ENCODE peak calls at places on chromosomes 13 and 19, in five cellular contexts. F is naive thymus-derived CD4-positive, alpha-beta T cell; V is activated CD8-positive, alpha-beta memory T cell treated with anti-CD3 and anti-CD28 coated beads for 24 hours; N is ovary; L is NAMALWA. I is an unnamed sample.
A peak's percentile ranks its signal among the peaks of the same experiment; 100 is the strongest.

GRCh38 chr19:14473073-14473790 is 1.9 kb downstream of the PTGER1 start:
- DNase-seq in L (no peak), V (peak; percentile 61), N (no peak), F (no peak), I (no peak)

GRCh38 chr19:20167020-20167644 is at the start of gene ZNF486:
- DNase-seq in V (peak; percentile 93), L (peak; percentile 99), N (peak; percentile 98), F (peak; percentile 93), I (peak; percentile 72)

GRCh38 chr13:54356849-54357248 is 1328.2 kb downstream of the OLFM4 start:
- DNase-seq in L (no peak), N (no peak), F (no peak), V (no peak), I (no peak)

GRCh38 chr19:33301011-33301899 is 1.1 kb downstream of the CEBPA start:
- DNase-seq in L (no peak), V (peak; percentile 62), N (no peak), F (no peak), I (no peak)

GRCh38 chr19:41870401-41870873 is 6.6 kb upstream of the CD79A start:
- DNase-seq in V (peak; percentile 64), N (no peak), L (peak; percentile 44), F (no peak), I (no peak)

GRCh38 chr19:31356587-31357314 is 7.5 kb upstream of the TSHZ3 start:
- DNase-seq in N (no peak), L (no peak), F (peak; percentile 32), V (peak; percentile 83), I (no peak)

GRCh38 chr13:99572921-99573320 is 71.6 kb downstream of the TM9SF2 start:
- DNase-seq in F (no peak), V (no peak), N (no peak), L (no peak), I (no peak)

GRCh38 chr13:93309886-93310520 is 83.4 kb downstream of the GPC6 start:
- DNase-seq in F (no peak), N (no peak), V (no peak), L (no peak), I (peak; percentile 2)

GRCh38 chr19:8368136-8368535 is 4.2 kb downstream of the ANGPTL4 start:
- DNase-seq in N (no peak), V (no peak), L (no peak), F (no peak), I (no peak)

GRCh38 chr13:88162076-88162702 is 491.0 kb downstream of the SLITRK5 start:
- DNase-seq in N (no peak), V (no peak), F (no peak), L (no peak), I (no peak)

GRCh38 chr19:19262190-19263057 is 10.7 kb downstream of the TM6SF2 start:
- DNase-seq in V (no peak), N (no peak), L (no peak), F (no peak), I (no peak)

GRCh38 chr19:54209058-54209747 is 8.5 kb downstream of the RPS9 start:
- DNase-seq in N (peak; percentile 46), V (peak; percentile 79), F (no peak), L (peak; percentile 55), I (peak; percentile 59)

GRCh38 chr13:108120332-108120731 is 95.0 kb downstream of the LIG4 start:
- DNase-seq in V (no peak), F (no peak), L (peak; percentile 61), N (no peak), I (peak; percentile 1)

GRCh38 chr13:95304446-95304845 is 3.2 kb upstream of the ABCC4 start:
- DNase-seq in N (no peak), V (no peak), F (no peak), L (no peak), I (no peak)

GRCh38 chr13:76965759-76966421 is 17.6 kb downstream of the ACOD1 start:
- DNase-seq in F (no peak), L (no peak), N (peak; percentile 79), V (no peak), I (no peak)

GRCh38 chr13:112510002-112510780 is 77.8 kb downstream of the TUBGCP3 start:
- DNase-seq in L (peak; percentile 76), F (no peak), N (no peak), V (no peak), I (peak; percentile 38)

GRCh38 chr13:32669030-32669646 is 82.9 kb downstream of the PDS5B start:
- DNase-seq in V (no peak), F (peak; percentile 57), N (no peak), L (peak; percentile 78), I (peak; percentile 70)

GRCh38 chr13:110944968-110945952 is 30.4 kb upstream of the ANKRD10 start:
- DNase-seq in F (no peak), L (no peak), V (no peak), N (no peak), I (no peak)

GRCh38 chr19:47284324-47284899 is 9.7 kb downstream of the INAFM1 start:
- DNase-seq in V (peak; percentile 64), N (no peak), L (peak; percentile 87), F (peak; percentile 70), I (peak; percentile 77)

GRCh38 chr13:51844862-51845573 is at the start of gene TMEM272:
- DNase-seq in F (peak; percentile 49), V (peak; percentile 84), N (peak; percentile 54), L (peak; percentile 64), I (peak; percentile 26)

GRCh38 chr13:113971471-113972231 is 2.2 kb downstream of the C13orf46 start:
- DNase-seq in F (no peak), L (no peak), V (no peak), N (peak; percentile 19), I (no peak)

GRCh38 chr19:39247701-39248664 is 673 bp downstream of the IFNL4 start:
- DNase-seq in L (no peak), N (no peak), F (no peak), V (peak; percentile 62), I (no peak)

GRCh38 chr19:50835785-50836542 is 2.6 kb upstream of the KLK15 start:
- DNase-seq in V (peak; percentile 89), L (peak; percentile 70), F (peak; percentile 43), N (peak; percentile 64), I (peak; percentile 82)

GRCh38 chr19:55460670-55461258 is 678 bp downstream of the ISOC2 start:
- DNase-seq in N (peak; percentile 92), L (peak; percentile 77), F (no peak), V (peak; percentile 71), I (peak; percentile 70)

GRCh38 chr13:65966991-65967451 is 1263.1 kb downstream of the PCDH9 start:
- DNase-seq in V (no peak), N (no peak), L (peak; percentile 93), F (no peak), I (peak; percentile 0)

GRCh38 chr13:21872795-21873194 is 201.9 kb downstream of the FGF9 start:
- DNase-seq in L (no peak), F (no peak), N (no peak), V (no peak), I (no peak)

GRCh38 chr19:4069331-4069959 is 2.7 kb upstream of the ZBTB7A start:
- DNase-seq in V (peak; percentile 77), F (peak; percentile 39), L (no peak), N (no peak), I (no peak)

GRCh38 chr19:38665950-38666661 is 18.7 kb downstream of the ACTN4 start:
- DNase-seq in V (no peak), F (no peak), L (no peak), N (no peak), I (no peak)

GRCh38 chr19:35459414-35460082 is 11.5 kb downstream of the FFAR2 start:
- DNase-seq in L (no peak), F (no peak), V (no peak), N (peak; percentile 78), I (no peak)

GRCh38 chr13:52096062-52096461 is 32.8 kb downstream of the NEK5 start:
- DNase-seq in L (no peak), N (no peak), F (no peak), V (no peak), I (no peak)

GRCh38 chr19:50646074-50646807 is 3.0 kb upstream of the C19orf81 start:
- DNase-seq in N (no peak), V (no peak), F (no peak), L (no peak), I (no peak)

GRCh38 chr19:1408300-1409203 is 1.2 kb downstream of the DAZAP1 start:
- DNase-seq in N (no peak), F (peak; percentile 67), L (peak; percentile 57), V (peak; percentile 85), I (peak; percentile 62)

GRCh38 chr13:93765056-93765455 is 538.4 kb downstream of the GPC6 start:
- DNase-seq in F (no peak), V (no peak), N (no peak), L (no peak), I (no peak)

GRCh38 chr13:66926851-66927524 is 303.1 kb downstream of the PCDH9 start:
- DNase-seq in V (no peak), L (no peak), F (no peak), N (no peak), I (no peak)

GRCh38 chr19:2150794-2151338 is 500 bp downstream of the AP3D1 start:
- DNase-seq in N (no peak), L (no peak), F (peak; percentile 16), V (no peak), I (peak; percentile 19)

GRCh38 chr13:50691682-50692263 is 151.7 kb downstream of the DLEU7 start:
- DNase-seq in F (no peak), L (no peak), V (no peak), N (no peak), I (no peak)

GRCh38 chr13:25046274-25046984 is 49.5 kb upstream of the PABPC3 start:
- DNase-seq in L (no peak), F (peak; percentile 2), N (no peak), V (no peak), I (no peak)